ENCODE peak calls at places on chromosomes 1 and 21, in six cellular contexts. B, E, A, M, I and V are unnamed samples.

GRCh38 chr1:70504821-70505193 is 93.7 kb downstream of the CTH start:
- DNase-seq in A (no peak), M (no peak), B (peak; percentile 29), E (no peak), I (no peak), V (no peak)

GRCh38 chr21:26007911-26008579 is 162.5 kb downstream of the APP start:
- DNase-seq in A (no peak), M (no peak), I (no peak), E (no peak), B (no peak), V (no peak)

GRCh38 chr1:204924013-204924759 is 53.5 kb downstream of the NFASC start:
- DNase-seq in M (no peak), I (no peak), B (no peak), E (no peak), A (no peak), V (no peak)

GRCh38 chr1:175599212-175599681 is 144.1 kb downstream of the TNR start:
- DNase-seq in B (no peak), A (no peak), I (no peak), E (no peak), M (no peak), V (no peak)

GRCh38 chr1:204130989-204131892 is 20.6 kb downstream of the ETNK2 start:
- DNase-seq in I (peak; percentile 92), E (no peak), A (no peak), M (no peak), B (peak; percentile 75), V (no peak)

GRCh38 chr1:205688681-205689080 is 8.4 kb upstream of the SLC45A3 start:
- DNase-seq in A (no peak), M (no peak), E (no peak), B (no peak), I (no peak), V (no peak)

GRCh38 chr21:9758141-9758540 is 763.2 kb upstream of the TPTE start:
- DNase-seq in E (no peak), A (no peak), B (no peak), I (no peak), M (no peak), V (no peak)

GRCh38 chr1:78092686-78093085 is 46.9 kb downstream of the GIPC2 start:
- DNase-seq in A (no peak), I (peak; percentile 84), E (no peak), B (no peak), M (no peak), V (no peak)

GRCh38 chr21:46436586-46436985 is 22.1 kb upstream of the DIP2A start:
- DNase-seq in B (no peak), I (no peak), A (no peak), E (no peak), M (no peak), V (no peak)